ENCODE peak calls at places on chromosomes 6 and 20, in eight cellular contexts. One of them, this sample, is unnamed.

GRCh38 chr20:24106801-24107158 is 118.2 kb upstream of the GGTLC1 start:
- DNase-seq in sigmoid colon: no peak
- DNase-seq in stimulated activated CD8-positive, alpha-beta memory T cell treated with anti-CD3 and anti-CD28 coated beads, Interleukin-2, amount 100 ng/mL, for 1 hour: no peak
- DNase-seq in NCI-H2171 treated with DMSO at 0.1 percent for 48 hours: no peak
- DNase-seq in renal cortical epithelial cell: no peak
- DNase-seq in activated naive CD8-positive, alpha-beta T cell treated with anti-CD3 and anti-CD28 coated beads, Interleukin-2, amount 50 U/mL, for 24 hours: no peak
- DNase-seq in non-pigmented ciliary epithelial cell: no peak
- DNase-seq in mucosa of gallbladder: no peak
- DNase-seq in this sample: no peak

GRCh38 chr6:33088258-33088930 is 12.6 kb downstream of the HLA-DPB1 start:
- DNase-seq in renal cortical epithelial cell: peak; percentile 3
- DNase-seq in mucosa of gallbladder: no peak
- DNase-seq in non-pigmented ciliary epithelial cell: no peak
- DNase-seq in NCI-H2171 treated with DMSO at 0.1 percent for 48 hours: no peak
- DNase-seq in activated naive CD8-positive, alpha-beta T cell treated with anti-CD3 and anti-CD28 coated beads, Interleukin-2, amount 50 U/mL, for 24 hours: no peak
- DNase-seq in sigmoid colon: no peak
- DNase-seq in stimulated activated CD8-positive, alpha-beta memory T cell treated with anti-CD3 and anti-CD28 coated beads, Interleukin-2, amount 100 ng/mL, for 1 hour: no peak
- DNase-seq in this sample: no peak

GRCh38 chr6:33705268-33705885 is 6.1 kb downstream of the UQCC2 start:
- DNase-seq in renal cortical epithelial cell: no peak
- DNase-seq in NCI-H2171 treated with DMSO at 0.1 percent for 48 hours: no peak
- DNase-seq in activated naive CD8-positive, alpha-beta T cell treated with anti-CD3 and anti-CD28 coated beads, Interleukin-2, amount 50 U/mL, for 24 hours: no peak
- DNase-seq in stimulated activated CD8-positive, alpha-beta memory T cell treated with anti-CD3 and anti-CD28 coated beads, Interleukin-2, amount 100 ng/mL, for 1 hour: no peak
- DNase-seq in non-pigmented ciliary epithelial cell: no peak
- DNase-seq in sigmoid colon: no peak
- DNase-seq in mucosa of gallbladder: no peak
- DNase-seq in this sample: no peak

GRCh38 chr6:157764346-157765068 is 58.5 kb upstream of the SNX9 start:
- DNase-seq in NCI-H2171 treated with DMSO at 0.1 percent for 48 hours: peak; percentile 47
- DNase-seq in stimulated activated CD8-positive, alpha-beta memory T cell treated with anti-CD3 and anti-CD28 coated beads, Interleukin-2, amount 100 ng/mL, for 1 hour: peak; percentile 68
- DNase-seq in mucosa of gallbladder: peak; percentile 92
- DNase-seq in renal cortical epithelial cell: peak; percentile 100
- DNase-seq in non-pigmented ciliary epithelial cell: peak; percentile 98
- DNase-seq in sigmoid colon: peak; percentile 95
- DNase-seq in activated naive CD8-positive, alpha-beta T cell treated with anti-CD3 and anti-CD28 coated beads, Interleukin-2, amount 50 U/mL, for 24 hours: peak; percentile 84
- DNase-seq in this sample: peak; percentile 84

GRCh38 chr6:85408039-85408438 is 41.8 kb upstream of the NT5E start:
- DNase-seq in mucosa of gallbladder: no peak
- DNase-seq in renal cortical epithelial cell: no peak
- DNase-seq in NCI-H2171 treated with DMSO at 0.1 percent for 48 hours: no peak
- DNase-seq in stimulated activated CD8-positive, alpha-beta memory T cell treated with anti-CD3 and anti-CD28 coated beads, Interleukin-2, amount 100 ng/mL, for 1 hour: no peak
- DNase-seq in sigmoid colon: no peak
- DNase-seq in non-pigmented ciliary epithelial cell: no peak
- DNase-seq in activated naive CD8-positive, alpha-beta T cell treated with anti-CD3 and anti-CD28 coated beads, Interleukin-2, amount 50 U/mL, for 24 hours: no peak
- DNase-seq in this sample: no peak

GRCh38 chr6:52526634-52527033 is 50.2 kb downstream of the TRAM2 start:
- DNase-seq in mucosa of gallbladder: no peak
- DNase-seq in renal cortical epithelial cell: no peak
- DNase-seq in NCI-H2171 treated with DMSO at 0.1 percent for 48 hours: no peak
- DNase-seq in stimulated activated CD8-positive, alpha-beta memory T cell treated with anti-CD3 and anti-CD28 coated beads, Interleukin-2, amount 100 ng/mL, for 1 hour: no peak
- DNase-seq in activated naive CD8-positive, alpha-beta T cell treated with anti-CD3 and anti-CD28 coated beads, Interleukin-2, amount 50 U/mL, for 24 hours: no peak
- DNase-seq in non-pigmented ciliary epithelial cell: no peak
- DNase-seq in sigmoid colon: no peak
- DNase-seq in this sample: no peak

GRCh38 chr6:15672291-15672690 is 9.5 kb upstream of the DTNBP1 start:
- DNase-seq in non-pigmented ciliary epithelial cell: no peak
- DNase-seq in sigmoid colon: no peak
- DNase-seq in NCI-H2171 treated with DMSO at 0.1 percent for 48 hours: peak; percentile 43
- DNase-seq in stimulated activated CD8-positive, alpha-beta memory T cell treated with anti-CD3 and anti-CD28 coated beads, Interleukin-2, amount 100 ng/mL, for 1 hour: no peak
- DNase-seq in mucosa of gallbladder: no peak
- DNase-seq in activated naive CD8-positive, alpha-beta T cell treated with anti-CD3 and anti-CD28 coated beads, Interleukin-2, amount 50 U/mL, for 24 hours: no peak
- DNase-seq in renal cortical epithelial cell: no peak
- DNase-seq in this sample: no peak

GRCh38 chr6:43129434-43130194 is 41.5 kb upstream of the SRF start:
- DNase-seq in sigmoid colon: no peak
- DNase-seq in mucosa of gallbladder: no peak
- DNase-seq in activated naive CD8-positive, alpha-beta T cell treated with anti-CD3 and anti-CD28 coated beads, Interleukin-2, amount 50 U/mL, for 24 hours: no peak
- DNase-seq in stimulated activated CD8-positive, alpha-beta memory T cell treated with anti-CD3 and anti-CD28 coated beads, Interleukin-2, amount 100 ng/mL, for 1 hour: no peak
- DNase-seq in renal cortical epithelial cell: no peak
- DNase-seq in non-pigmented ciliary epithelial cell: no peak
- DNase-seq in NCI-H2171 treated with DMSO at 0.1 percent for 48 hours: no peak
- DNase-seq in this sample: no peak

This sample was measured in natural killer cell treated with Interleukin-12 subunit alpha and Interleukin-12 subunit beta and Interleukin-15 and Interleukin-18, amount 100 ng/mL, for 72 hours.